ENCODE peak calls at places on chromosome 22, in seven cellular contexts. One of them, this sample, is unnamed.

GRCh38 chr22:49827307-49827852 is 293 bp downstream of the BRD1 start:
- DNase-seq in stomach: no peak
- DNase-seq in BE2C: no peak
- DNase-seq in mesenchymal stem cell: peak
- DNase-seq in HT1080: no peak
- DNase-seq in stimulated activated CD8-positive, alpha-beta memory T cell treated with anti-CD3 and anti-CD28 coated beads, Interleukin-12 subunit alpha, Interleukin-12 subunit beta, amount 100 ng/mL, for 4 hours: no peak
- DNase-seq in kidney: no peak
- DNase-seq in this sample: no peak

GRCh38 chr22:23282089-23282501 is 101.8 kb downstream of the BCR start:
- DNase-seq in stomach: peak
- DNase-seq in BE2C: no peak
- DNase-seq in kidney: peak
- DNase-seq in HT1080: peak
- DNase-seq in mesenchymal stem cell: peak
- DNase-seq in stimulated activated CD8-positive, alpha-beta memory T cell treated with anti-CD3 and anti-CD28 coated beads, Interleukin-12 subunit alpha, Interleukin-12 subunit beta, amount 100 ng/mL, for 4 hours: no peak
- DNase-seq in this sample: peak

GRCh38 chr22:25101986-25102385 is 97.7 kb upstream of the CRYBB3 start:
- DNase-seq in stimulated activated CD8-positive, alpha-beta memory T cell treated with anti-CD3 and anti-CD28 coated beads, Interleukin-12 subunit alpha, Interleukin-12 subunit beta, amount 100 ng/mL, for 4 hours: no peak
- DNase-seq in mesenchymal stem cell: no peak
- DNase-seq in kidney: no peak
- DNase-seq in stomach: no peak
- DNase-seq in BE2C: no peak
- DNase-seq in HT1080: no peak
- DNase-seq in this sample: no peak

GRCh38 chr22:48500481-48501230 is 1327.0 kb downstream of the BRD1 start:
- DNase-seq in stomach: no peak
- DNase-seq in stimulated activated CD8-positive, alpha-beta memory T cell treated with anti-CD3 and anti-CD28 coated beads, Interleukin-12 subunit alpha, Interleukin-12 subunit beta, amount 100 ng/mL, for 4 hours: no peak
- DNase-seq in kidney: peak
- DNase-seq in HT1080: peak
- DNase-seq in BE2C: no peak
- DNase-seq in mesenchymal stem cell: no peak
- DNase-seq in this sample: peak

GRCh38 chr22:31347251-31348008 is 1.3 kb upstream of the PATZ1 start:
- DNase-seq in kidney: peak
- DNase-seq in BE2C: peak
- DNase-seq in stomach: peak
- DNase-seq in stimulated activated CD8-positive, alpha-beta memory T cell treated with anti-CD3 and anti-CD28 coated beads, Interleukin-12 subunit alpha, Interleukin-12 subunit beta, amount 100 ng/mL, for 4 hours: peak
- DNase-seq in mesenchymal stem cell: peak
- DNase-seq in HT1080: no peak
- DNase-seq in this sample: peak

GRCh38 chr22:33139937-33140336 is 81.8 kb upstream of the SYN3 start:
- DNase-seq in HT1080: no peak
- DNase-seq in mesenchymal stem cell: no peak
- DNase-seq in stimulated activated CD8-positive, alpha-beta memory T cell treated with anti-CD3 and anti-CD28 coated beads, Interleukin-12 subunit alpha, Interleukin-12 subunit beta, amount 100 ng/mL, for 4 hours: no peak
- DNase-seq in kidney: no peak
- DNase-seq in stomach: no peak
- DNase-seq in BE2C: no peak
- DNase-seq in this sample: no peak

GRCh38 chr22:19289475-19290161 is 1.9 kb downstream of the CLTCL1 start:
- DNase-seq in HT1080: peak
- DNase-seq in stomach: no peak
- DNase-seq in stimulated activated CD8-positive, alpha-beta memory T cell treated with anti-CD3 and anti-CD28 coated beads, Interleukin-12 subunit alpha, Interleukin-12 subunit beta, amount 100 ng/mL, for 4 hours: no peak
- DNase-seq in mesenchymal stem cell: peak
- DNase-seq in BE2C: no peak
- DNase-seq in kidney: no peak
- DNase-seq in this sample: peak

GRCh38 chr22:49600891-49601431 is 226.7 kb downstream of the BRD1 start:
- DNase-seq in stimulated activated CD8-positive, alpha-beta memory T cell treated with anti-CD3 and anti-CD28 coated beads, Interleukin-12 subunit alpha, Interleukin-12 subunit beta, amount 100 ng/mL, for 4 hours: no peak
- DNase-seq in HT1080: no peak
- DNase-seq in BE2C: no peak
- DNase-seq in kidney: no peak
- DNase-seq in stomach: no peak
- DNase-seq in mesenchymal stem cell: no peak
- DNase-seq in this sample: no peak

GRCh38 chr22:21942407-21942895 is 10.2 kb downstream of the PPM1F start:
- DNase-seq in stimulated activated CD8-positive, alpha-beta memory T cell treated with anti-CD3 and anti-CD28 coated beads, Interleukin-12 subunit alpha, Interleukin-12 subunit beta, amount 100 ng/mL, for 4 hours: no peak
- DNase-seq in mesenchymal stem cell: peak
- DNase-seq in BE2C: no peak
- DNase-seq in stomach: peak
- DNase-seq in HT1080: peak
- DNase-seq in kidney: peak
- DNase-seq in this sample: peak

GRCh38 chr22:41831828-41832552 is 915 bp upstream of the SREBF2 start:
- DNase-seq in stimulated activated CD8-positive, alpha-beta memory T cell treated with anti-CD3 and anti-CD28 coated beads, Interleukin-12 subunit alpha, Interleukin-12 subunit beta, amount 100 ng/mL, for 4 hours: no peak
- DNase-seq in stomach: no peak
- DNase-seq in HT1080: no peak
- DNase-seq in mesenchymal stem cell: no peak
- DNase-seq in kidney: no peak
- DNase-seq in BE2C: no peak
- DNase-seq in this sample: no peak

GRCh38 chr22:31692186-31692886 is 30.3 kb upstream of the PISD start:
- DNase-seq in kidney: no peak
- DNase-seq in stomach: no peak
- DNase-seq in mesenchymal stem cell: peak
- DNase-seq in HT1080: peak
- DNase-seq in stimulated activated CD8-positive, alpha-beta memory T cell treated with anti-CD3 and anti-CD28 coated beads, Interleukin-12 subunit alpha, Interleukin-12 subunit beta, amount 100 ng/mL, for 4 hours: no peak
- DNase-seq in BE2C: no peak
- DNase-seq in this sample: peak

GRCh38 chr22:31230871-31231621 is 18.9 kb downstream of the LIMK2 start:
- DNase-seq in HT1080: peak
- DNase-seq in stomach: peak
- DNase-seq in stimulated activated CD8-positive, alpha-beta memory T cell treated with anti-CD3 and anti-CD28 coated beads, Interleukin-12 subunit alpha, Interleukin-12 subunit beta, amount 100 ng/mL, for 4 hours: no peak
- DNase-seq in kidney: no peak
- DNase-seq in BE2C: peak
- DNase-seq in mesenchymal stem cell: peak
- DNase-seq in this sample: peak

GRCh38 chr22:36879775-36880174 is 19.0 kb downstream of the NCF4 start:
- DNase-seq in HT1080: no peak
- DNase-seq in BE2C: no peak
- DNase-seq in stimulated activated CD8-positive, alpha-beta memory T cell treated with anti-CD3 and anti-CD28 coated beads, Interleukin-12 subunit alpha, Interleukin-12 subunit beta, amount 100 ng/mL, for 4 hours: no peak
- DNase-seq in mesenchymal stem cell: no peak
- DNase-seq in kidney: no peak
- DNase-seq in stomach: no peak
- DNase-seq in this sample: no peak

GRCh38 chr22:40036591-40037225 is 42.0 kb downstream of the FAM83F start:
- DNase-seq in stimulated activated CD8-positive, alpha-beta memory T cell treated with anti-CD3 and anti-CD28 coated beads, Interleukin-12 subunit alpha, Interleukin-12 subunit beta, amount 100 ng/mL, for 4 hours: no peak
- DNase-seq in stomach: peak
- DNase-seq in mesenchymal stem cell: peak
- DNase-seq in HT1080: peak
- DNase-seq in BE2C: peak
- DNase-seq in kidney: no peak
- DNase-seq in this sample: peak

GRCh38 chr22:48692734-48693376 is 1134.8 kb downstream of the BRD1 start:
- DNase-seq in stimulated activated CD8-positive, alpha-beta memory T cell treated with anti-CD3 and anti-CD28 coated beads, Interleukin-12 subunit alpha, Interleukin-12 subunit beta, amount 100 ng/mL, for 4 hours: no peak
- DNase-seq in stomach: no peak
- DNase-seq in BE2C: no peak
- DNase-seq in mesenchymal stem cell: no peak
- DNase-seq in kidney: peak
- DNase-seq in HT1080: no peak
- DNase-seq in this sample: no peak

GRCh38 chr22:17999851-18000250 is 24.5 kb downstream of the MICAL3 start:
- DNase-seq in mesenchymal stem cell: no peak
- DNase-seq in kidney: no peak
- DNase-seq in HT1080: no peak
- DNase-seq in BE2C: no peak
- DNase-seq in stomach: no peak
- DNase-seq in stimulated activated CD8-positive, alpha-beta memory T cell treated with anti-CD3 and anti-CD28 coated beads, Interleukin-12 subunit alpha, Interleukin-12 subunit beta, amount 100 ng/mL, for 4 hours: no peak
- DNase-seq in this sample: no peak

GRCh38 chr22:25542231-25542630 is 22.2 kb upstream of the GRK3 start:
- DNase-seq in kidney: no peak
- DNase-seq in stomach: no peak
- DNase-seq in BE2C: no peak
- DNase-seq in HT1080: no peak
- DNase-seq in stimulated activated CD8-positive, alpha-beta memory T cell treated with anti-CD3 and anti-CD28 coated beads, Interleukin-12 subunit alpha, Interleukin-12 subunit beta, amount 100 ng/mL, for 4 hours: no peak
- DNase-seq in mesenchymal stem cell: no peak
- DNase-seq in this sample: no peak

GRCh38 chr22:30304495-30305244 is 15.4 kb upstream of the CASTOR1 start:
- DNase-seq in stimulated activated CD8-positive, alpha-beta memory T cell treated with anti-CD3 and anti-CD28 coated beads, Interleukin-12 subunit alpha, Interleukin-12 subunit beta, amount 100 ng/mL, for 4 hours: no peak
- DNase-seq in stomach: peak
- DNase-seq in mesenchymal stem cell: no peak
- DNase-seq in BE2C: no peak
- DNase-seq in kidney: no peak
- DNase-seq in HT1080: no peak
- DNase-seq in this sample: no peak

GRCh38 chr22:41687901-41688364 is 734 bp downstream of the SNU13 start:
- DNase-seq in HT1080: peak
- DNase-seq in kidney: no peak
- DNase-seq in mesenchymal stem cell: peak
- DNase-seq in stomach: no peak
- DNase-seq in stimulated activated CD8-positive, alpha-beta memory T cell treated with anti-CD3 and anti-CD28 coated beads, Interleukin-12 subunit alpha, Interleukin-12 subunit beta, amount 100 ng/mL, for 4 hours: no peak
- DNase-seq in BE2C: peak
- DNase-seq in this sample: peak

GRCh38 chr22:38180841-38181452 is 683 bp downstream of the PLA2G6 start:
- DNase-seq in kidney: peak
- DNase-seq in stimulated activated CD8-positive, alpha-beta memory T cell treated with anti-CD3 and anti-CD28 coated beads, Interleukin-12 subunit alpha, Interleukin-12 subunit beta, amount 100 ng/mL, for 4 hours: no peak
- DNase-seq in BE2C: no peak
- DNase-seq in mesenchymal stem cell: no peak
- DNase-seq in HT1080: no peak
- DNase-seq in stomach: peak
- DNase-seq in this sample: no peak

GRCh38 chr22:46002757-46003270 is 25.9 kb upstream of the WNT7B start:
- DNase-seq in HT1080: peak
- DNase-seq in stomach: no peak
- DNase-seq in stimulated activated CD8-positive, alpha-beta memory T cell treated with anti-CD3 and anti-CD28 coated beads, Interleukin-12 subunit alpha, Interleukin-12 subunit beta, amount 100 ng/mL, for 4 hours: no peak
- DNase-seq in kidney: peak
- DNase-seq in BE2C: no peak
- DNase-seq in mesenchymal stem cell: peak
- DNase-seq in this sample: peak

GRCh38 chr22:43740587-43741270 is 71.4 kb downstream of the EFCAB6 start:
- DNase-seq in HT1080: no peak
- DNase-seq in stimulated activated CD8-positive, alpha-beta memory T cell treated with anti-CD3 and anti-CD28 coated beads, Interleukin-12 subunit alpha, Interleukin-12 subunit beta, amount 100 ng/mL, for 4 hours: no peak
- DNase-seq in mesenchymal stem cell: no peak
- DNase-seq in stomach: no peak
- DNase-seq in kidney: no peak
- DNase-seq in BE2C: no peak
- DNase-seq in this sample: no peak

GRCh38 chr22:22195265-22196017 is 49.1 kb upstream of the VPREB1 start:
- DNase-seq in HT1080: peak
- DNase-seq in BE2C: peak
- DNase-seq in stomach: peak
- DNase-seq in kidney: no peak
- DNase-seq in mesenchymal stem cell: peak
- DNase-seq in stimulated activated CD8-positive, alpha-beta memory T cell treated with anti-CD3 and anti-CD28 coated beads, Interleukin-12 subunit alpha, Interleukin-12 subunit beta, amount 100 ng/mL, for 4 hours: peak
- DNase-seq in this sample: peak

GRCh38 chr22:31647066-31647465 is 14.9 kb downstream of the PISD start:
- DNase-seq in stomach: no peak
- DNase-seq in HT1080: no peak
- DNase-seq in stimulated activated CD8-positive, alpha-beta memory T cell treated with anti-CD3 and anti-CD28 coated beads, Interleukin-12 subunit alpha, Interleukin-12 subunit beta, amount 100 ng/mL, for 4 hours: no peak
- DNase-seq in mesenchymal stem cell: no peak
- DNase-seq in kidney: no peak
- DNase-seq in BE2C: no peak
- DNase-seq in this sample: no peak

GRCh38 chr22:50112151-50113118 is 22.6 kb downstream of the MOV10L1 start:
- DNase-seq in stimulated activated CD8-positive, alpha-beta memory T cell treated with anti-CD3 and anti-CD28 coated beads, Interleukin-12 subunit alpha, Interleukin-12 subunit beta, amount 100 ng/mL, for 4 hours: no peak
- DNase-seq in mesenchymal stem cell: peak
- DNase-seq in BE2C: no peak
- DNase-seq in kidney: no peak
- DNase-seq in HT1080: peak
- DNase-seq in stomach: no peak
- DNase-seq in this sample: peak

GRCh38 chr22:24184057-24184798 is 2.9 kb downstream of the SUSD2 start:
- DNase-seq in stimulated activated CD8-positive, alpha-beta memory T cell treated with anti-CD3 and anti-CD28 coated beads, Interleukin-12 subunit alpha, Interleukin-12 subunit beta, amount 100 ng/mL, for 4 hours: no peak
- DNase-seq in HT1080: no peak
- DNase-seq in BE2C: no peak
- DNase-seq in mesenchymal stem cell: no peak
- DNase-seq in stomach: no peak
- DNase-seq in kidney: peak
- DNase-seq in this sample: no peak

GRCh38 chr22:45204751-45205623 is 35.7 kb downstream of the KIAA0930 start:
- DNase-seq in mesenchymal stem cell: no peak
- DNase-seq in stomach: no peak
- DNase-seq in kidney: no peak
- DNase-seq in HT1080: no peak
- DNase-seq in BE2C: no peak
- DNase-seq in stimulated activated CD8-positive, alpha-beta memory T cell treated with anti-CD3 and anti-CD28 coated beads, Interleukin-12 subunit alpha, Interleukin-12 subunit beta, amount 100 ng/mL, for 4 hours: no peak
- DNase-seq in this sample: no peak

GRCh38 chr22:43289551-43289963 is 53.6 kb downstream of the SCUBE1 start:
- DNase-seq in BE2C: no peak
- DNase-seq in HT1080: no peak
- DNase-seq in stomach: no peak
- DNase-seq in mesenchymal stem cell: peak
- DNase-seq in stimulated activated CD8-positive, alpha-beta memory T cell treated with anti-CD3 and anti-CD28 coated beads, Interleukin-12 subunit alpha, Interleukin-12 subunit beta, amount 100 ng/mL, for 4 hours: no peak
- DNase-seq in kidney: no peak
- DNase-seq in this sample: no peak

GRCh38 chr22:46747646-46748045 is 9.6 kb upstream of the CERK start:
- DNase-seq in BE2C: no peak
- DNase-seq in stomach: no peak
- DNase-seq in mesenchymal stem cell: no peak
- DNase-seq in kidney: peak
- DNase-seq in stimulated activated CD8-positive, alpha-beta memory T cell treated with anti-CD3 and anti-CD28 coated beads, Interleukin-12 subunit alpha, Interleukin-12 subunit beta, amount 100 ng/mL, for 4 hours: no peak
- DNase-seq in HT1080: no peak
- DNase-seq in this sample: no peak

GRCh38 chr22:25045176-25045575 is 92.7 kb downstream of the KIAA1671 start:
- DNase-seq in stomach: no peak
- DNase-seq in kidney: peak
- DNase-seq in stimulated activated CD8-positive, alpha-beta memory T cell treated with anti-CD3 and anti-CD28 coated beads, Interleukin-12 subunit alpha, Interleukin-12 subunit beta, amount 100 ng/mL, for 4 hours: no peak
- DNase-seq in BE2C: no peak
- DNase-seq in mesenchymal stem cell: no peak
- DNase-seq in HT1080: no peak
- DNase-seq in this sample: peak